ENCODE peak calls at places on chromosomes 4 and X, in ten cellular contexts. B is MM.1S; H is AG09319; Q is transverse colon; N is GM12865; R is stomach; Z is CD8-positive, alpha-beta T cell; M is HCT116; X is heart left ventricle; P is mesothelial cell of epicardium. T is an unnamed sample.

GRCh38 chr4:182876427-182876826 is 40.8 kb downstream of the DCTD start:
- DNase-seq in B (no peak), P (no peak), Z (no peak), N (no peak), X (no peak), R (no peak), M (no peak), Q (no peak), H (no peak), T (no peak)

GRCh38 chr4:38177035-38177791 is 217.0 kb downstream of the PTTG2 start:
- DNase-seq in N (peak; percentile 51), R (peak; percentile 71), B (peak; percentile 91), P (no peak), M (no peak), Z (peak; percentile 49), Q (peak; percentile 46), H (no peak), X (peak; percentile 71), T (no peak)

GRCh38 chr4:139822391-139822790 is 156.8 kb downstream of the MGST2 start:
- DNase-seq in Z (no peak), H (no peak), X (no peak), B (no peak), Q (no peak), R (no peak), P (no peak), N (no peak), M (no peak), T (no peak)

GRCh38 chr4:112085156-112086035 is 59.9 kb upstream of the FAM241A start:
- DNase-seq in R (no peak), H (no peak), N (peak; percentile 26), M (no peak), P (no peak), Q (no peak), Z (no peak), B (peak; percentile 15), X (no peak), T (no peak)

GRCh38 chrX:23333842-23334535 is 660 bp upstream of the PTCHD1 start:
- DNase-seq in H (no peak), Q (peak; percentile 17), Z (no peak), X (no peak), R (no peak), M (no peak), N (no peak), P (peak; percentile 47), B (no peak), T (no peak)

GRCh38 chr4:2125023-2125422 is 65.9 kb downstream of the NAT8L start:
- DNase-seq in M (no peak), B (no peak), P (no peak), Z (no peak), H (no peak), Q (no peak), X (no peak), R (no peak), N (no peak), T (no peak)

GRCh38 chr4:158253350-158253980 is 43.2 kb downstream of the TMEM144 start:
- DNase-seq in Q (peak; percentile 33), R (peak; percentile 35), N (peak; percentile 61), X (no peak), P (peak; percentile 58), H (peak; percentile 37), M (peak; percentile 27), B (peak; percentile 65), Z (peak; percentile 23), T (no peak)

GRCh38 chr4:75287738-75288517 is 226.3 kb downstream of the RCHY1 start:
- DNase-seq in N (no peak), X (no peak), R (no peak), P (no peak), Q (no peak), M (no peak), B (no peak), H (no peak), Z (no peak), T (no peak)

GRCh38 chr4:173301518-173302201 is 32.5 kb downstream of the HMGB2 start:
- DNase-seq in N (peak; percentile 41), H (no peak), Z (no peak), P (no peak), R (no peak), X (no peak), B (peak; percentile 55), Q (no peak), M (peak; percentile 3), T (no peak)

GRCh38 chr4:169341490-169341889 is 70.7 kb upstream of the SH3RF1 start:
- DNase-seq in N (peak; percentile 72), X (no peak), P (no peak), R (no peak), H (no peak), M (no peak), Q (no peak), B (no peak), Z (no peak), T (no peak)

GRCh38 chr4:95092762-95093161 is 335.0 kb downstream of the BMPR1B start:
- DNase-seq in Q (no peak), B (peak; percentile 69), Z (no peak), X (no peak), R (no peak), P (no peak), N (no peak), H (no peak), M (no peak), T (no peak)

DNA sequence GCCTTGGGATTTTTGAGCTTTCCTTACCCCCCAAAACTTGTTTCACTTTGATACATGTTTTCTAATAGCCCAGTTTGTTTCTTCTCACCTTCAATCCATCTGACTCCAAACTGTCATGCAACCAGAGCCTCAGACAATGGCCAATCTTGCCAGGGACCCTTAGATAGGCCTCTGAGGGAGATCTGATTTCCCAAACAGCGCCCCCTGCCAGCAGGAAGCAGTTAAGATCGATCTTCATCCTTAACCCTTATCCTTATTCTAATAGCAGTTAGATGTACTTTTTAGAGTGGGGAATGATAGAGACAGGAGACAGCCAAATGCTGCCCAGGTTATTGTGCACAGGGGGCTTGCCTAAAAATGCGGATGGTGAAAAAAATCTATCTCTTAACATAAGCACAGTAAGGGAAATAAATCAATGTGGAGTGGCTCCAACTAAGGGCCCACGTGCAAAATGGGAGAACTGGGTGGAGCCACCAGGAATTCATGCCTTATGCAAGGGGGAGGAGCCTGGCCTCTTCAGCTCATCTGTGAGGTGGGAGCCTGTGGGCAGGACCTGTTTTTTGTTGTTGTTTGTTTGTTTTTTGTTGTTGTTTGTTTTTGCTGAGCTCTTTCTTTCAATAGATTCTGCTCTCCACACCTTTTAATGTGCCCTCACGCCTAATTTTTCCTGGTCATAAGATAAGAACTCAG is 833.6 kb upstream of the AGA start:
- DNase-seq in H (no peak), B (no peak), Z (no peak), P (no peak), X (peak; percentile 38), N (no peak), Q (no peak), R (no peak), M (no peak), T (no peak)
- TF ChIP-seq CTCF in H (no peak), B (peak; percentile 21), Z (no peak), P (no peak), X (no peak), N (no peak), Q (no peak), R (no peak), M (peak; percentile 42), T (no peak)

GRCh38 chrX:155967653-155968052 is 29.8 kb upstream of the IL9R start:
- DNase-seq in M (no peak), R (no peak), N (no peak), B (no peak), X (no peak), P (no peak), Q (no peak), H (no peak), Z (no peak), T (no peak)

GRCh38 chrX:155968106-155968714 is 29.3 kb upstream of the IL9R start:
- DNase-seq in M (no peak), R (no peak), Q (no peak), N (peak; percentile 7), P (no peak), Z (no peak), B (no peak), H (no peak), X (no peak), T (no peak)

GRCh38 chrX:155962906-155963305 is 34.6 kb upstream of the IL9R start:
- DNase-seq in H (no peak), P (no peak), Z (no peak), R (no peak), B (no peak), N (no peak), Q (no peak), M (no peak), X (no peak), T (no peak)

DNA sequence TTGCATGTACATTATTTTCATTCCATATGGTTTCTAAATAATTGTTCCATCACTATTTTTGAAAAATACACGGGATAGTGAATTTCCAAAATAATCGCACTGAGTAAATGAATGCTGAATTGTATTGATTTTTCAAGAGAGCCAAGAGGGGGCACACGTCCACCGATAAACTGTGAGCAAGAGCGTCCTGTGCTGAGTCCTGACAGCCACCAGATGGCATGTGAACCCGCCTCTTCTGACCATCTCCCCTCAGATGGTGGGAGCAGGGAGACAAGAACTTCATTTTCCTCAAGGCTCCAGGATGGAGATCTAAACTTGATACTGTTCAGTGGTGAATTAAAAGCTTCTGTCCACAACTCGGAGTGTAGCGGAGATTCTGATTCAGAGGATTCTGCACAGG is 30.6 kb upstream of the IL9R start:
- DNase-seq in Q (peak; percentile 9), H (no peak), N (peak; percentile 72), X (no peak), R (no peak), Z (peak; percentile 42), M (peak; percentile 38), B (no peak), P (no peak), T (no peak)
- TF ChIP-seq CTCF in Q (no peak), H (peak; percentile 3), N (peak; percentile 58), X (peak; percentile 52), R (no peak), Z (peak; percentile 52), M (peak; percentile 58), B (peak; percentile 11), P (no peak), T (peak; percentile 43)

GRCh38 chr4:113103556-113103955 is 54.1 kb downstream of the ANK2 start:
- DNase-seq in M (no peak), N (no peak), P (no peak), Q (no peak), B (no peak), H (no peak), Z (no peak), R (no peak), X (no peak), T (no peak)

GRCh38 chr4:113101669-113102068 is 52.2 kb downstream of the ANK2 start:
- DNase-seq in M (no peak), H (no peak), B (no peak), X (no peak), P (no peak), R (no peak), Z (no peak), Q (no peak), N (no peak), T (no peak)

GRCh38 chr4:113109106-113109740 is 59.8 kb downstream of the ANK2 start:
- DNase-seq in P (no peak), Z (no peak), M (no peak), B (no peak), Q (no peak), R (no peak), X (no peak), N (no peak), H (no peak), T (no peak)

GRCh38 chr4:113106076-113106475 is 56.6 kb downstream of the ANK2 start:
- DNase-seq in H (peak; percentile 10), Z (no peak), Q (no peak), X (no peak), M (peak; percentile 23), N (peak; percentile 18), P (no peak), B (no peak), R (no peak), T (no peak)
- TF ChIP-seq CTCF in H (peak; percentile 46), Z (no peak), Q (no peak), X (peak; percentile 59), M (peak; percentile 38), N (peak; percentile 2), P (peak; percentile 50), B (peak; percentile 22), R (peak; percentile 36), T (peak; percentile 67)

GRCh38 chrX:100098660-100099375 is 311.3 kb downstream of the PCDH19 start:
- DNase-seq in Q (no peak), Z (no peak), M (no peak), X (no peak), N (no peak), H (no peak), B (no peak), P (no peak), R (no peak), T (no peak)
- TF ChIP-seq CTCF in Q (no peak), Z (no peak), M (no peak), X (no peak), N (no peak), H (no peak), B (no peak), P (no peak), R (no peak), T (no peak)